ENCODE peak calls at places on chromosomes 13 and 19, in ten cellular contexts. S, Z, L, U, H, A, V, Q, F and E are unnamed samples.

GRCh38 chr13:76239031-76239680 is 603.0 kb downstream of the LMO7 start:
- DNase-seq in H (no peak), F (no peak), Z (peak), S (no peak), U (no peak), A (no peak), V (no peak), Q (no peak), L (no peak), E (no peak)

GRCh38 chr13:105363747-105364177 is 1171.7 kb downstream of the EFNB2 start:
- DNase-seq in Q (peak), L (no peak), V (no peak), H (no peak), U (no peak), Z (peak), F (peak), S (no peak), A (no peak), E (no peak)

GRCh38 chr13:91172160-91172559 is 175.3 kb upstream of the MIR17HG start:
- DNase-seq in H (no peak), S (no peak), Q (no peak), Z (no peak), L (no peak), U (no peak), F (no peak), A (no peak), V (no peak), E (no peak)

GRCh38 chr19:58497634-58498170 is 14.1 kb downstream of the SLC27A5 start:
- DNase-seq in L (no peak), S (no peak), H (no peak), Z (no peak), U (no peak), F (no peak), V (no peak), Q (no peak), A (no peak), E (no peak)

GRCh38 chr19:10832659-10833296 is 3.2 kb downstream of the TMED1 start:
- DNase-seq in F (peak), Z (no peak), V (no peak), U (no peak), Q (no peak), A (no peak), L (no peak), S (no peak), H (no peak), E (no peak)

GRCh38 chr13:77345150-77345780 is 18.4 kb upstream of the MYCBP2 start:
- DNase-seq in Z (no peak), U (peak), F (peak), H (no peak), Q (peak), S (no peak), L (peak), V (no peak), A (no peak), E (no peak)

GRCh38 chr19:47406711-47407416 is 12.5 kb downstream of the MEIS3 start:
- DNase-seq in Z (peak), S (no peak), H (no peak), A (no peak), V (no peak), L (no peak), Q (peak), F (peak), U (no peak), E (no peak)

GRCh38 chr13:99119686-99120085 is 81.0 kb upstream of the UBAC2 start:
- DNase-seq in A (peak), Q (no peak), Z (no peak), H (no peak), V (no peak), S (no peak), F (no peak), U (no peak), L (no peak), E (no peak)